ENCODE peak calls at places on chromosomes 2 and 18, in four cellular contexts. V is HL-60, O is K562, X is GM12878. J is an unnamed sample.

GRCh38 chr2:89821455-89821945 is 1130.0 kb downstream of the RPIA start:
- DNase-seq in O (no peak), X (no peak), V (no peak), J (no peak)

GRCh38 chr2:47639469-47639868 is 143.5 kb upstream of the MSH6 start:
- DNase-seq in V (no peak), X (no peak), O (no peak), J (no peak)

GRCh38 chr2:199457147-199458016 is at the start of gene SATB2:
- DNase-seq in X (no peak), O (peak), V (peak), J (peak)

GRCh38 chr2:191043438-191043837 is 29.5 kb upstream of the STAT1 start:
- DNase-seq in X (no peak), O (no peak), V (no peak), J (no peak)

GRCh38 chr18:63291278-63291677 is 28.3 kb downstream of the BCL2 start:
- DNase-seq in O (no peak), V (no peak), X (no peak), J (no peak)

GRCh38 chr2:100056478-100056877 is 85.9 kb downstream of the AFF3 start:
- DNase-seq in O (no peak), V (no peak), X (no peak), J (no peak)

GRCh38 chr2:149040451-149040850 is 2.0 kb downstream of the LYPD6B start:
- DNase-seq in X (no peak), O (peak), V (peak), J (no peak)

GRCh38 chr18:26059357-26059756 is 31.1 kb downstream of the SS18 start:
- DNase-seq in V (no peak), X (no peak), O (no peak), J (no peak)

GRCh38 chr2:28621172-28622100 is 125.6 kb downstream of the PLB1 start:
- DNase-seq in X (no peak), V (peak), O (peak), J (no peak)

GRCh38 chr2:235514627-235515363 is 21.0 kb downstream of the AGAP1 start:
- DNase-seq in V (no peak), O (no peak), X (no peak), J (no peak)
- TF ChIP-seq SPI1 in V (no peak), O (no peak), X (no peak), J (no peak)

DNA sequence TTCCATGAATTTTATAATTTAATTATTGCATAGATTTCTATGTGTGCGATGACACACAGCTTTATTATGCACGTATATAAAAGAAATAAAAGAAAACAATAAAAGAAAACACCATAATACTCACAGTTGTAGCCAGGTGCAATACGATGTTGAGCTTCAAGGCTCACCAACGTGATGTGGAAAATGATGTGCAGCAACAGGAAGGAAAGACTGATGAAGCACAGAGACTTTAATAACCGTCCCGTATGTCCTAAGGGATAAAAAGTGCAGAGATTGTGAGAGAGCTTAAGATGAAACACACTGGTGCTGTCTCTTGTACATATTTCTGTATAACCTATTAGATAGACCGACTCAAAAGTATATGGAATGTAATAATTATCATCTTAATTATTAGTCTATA is 170.0 kb downstream of the PIEZO2 start:
- DNase-seq in O (no peak), V (no peak), X (no peak), J (no peak)
- TF ChIP-seq SPI1 in O (no peak), V (no peak), X (no peak), J (no peak)

GRCh38 chr2:57434429-57434828 is 612.2 kb upstream of the VRK2 start:
- DNase-seq in V (no peak), O (no peak), X (no peak), J (no peak)
- TF ChIP-seq SPI1 in V (no peak), O (no peak), X (no peak), J (no peak)

DNA sequence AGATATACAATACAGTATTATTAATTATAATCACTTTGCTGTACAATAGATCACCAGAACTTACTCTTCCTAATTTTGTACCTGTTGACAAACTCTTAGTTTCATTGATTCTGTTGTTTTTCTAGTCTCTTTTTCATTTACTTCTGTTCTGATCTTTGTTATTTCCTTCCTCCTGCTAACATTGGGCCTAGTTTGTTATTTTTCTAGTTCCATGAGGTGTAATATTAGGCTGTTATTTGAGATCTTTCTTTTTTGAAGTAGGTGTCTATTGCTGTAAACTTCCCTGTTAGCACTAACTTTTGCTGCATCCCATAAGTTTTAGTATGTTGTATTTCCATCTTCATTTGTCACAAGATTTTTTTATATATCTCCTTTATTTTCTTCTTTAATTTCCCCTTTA is 55.1 kb downstream of the LIMS1 start:
- DNase-seq in O (no peak), V (no peak), X (no peak), J (no peak)
- TF ChIP-seq SPI1 in O (no peak), V (no peak), X (no peak), J (no peak)

GRCh38 chr18:70553245-70553960 is 264.6 kb downstream of the SOCS6 start:
- DNase-seq in X (no peak), V (no peak), O (no peak), J (no peak)
- TF ChIP-seq SPI1 in X (no peak), V (no peak), O (no peak), J (no peak)

GRCh38 chr18:10078053-10078452 is 164.2 kb downstream of the VAPA start:
- DNase-seq in X (no peak), O (no peak), V (no peak), J (no peak)

GRCh38 chr18:10085876-10086275 is 172.1 kb downstream of the VAPA start:
- DNase-seq in X (no peak), V (no peak), O (no peak), J (no peak)

GRCh38 chr18:10080372-10080771 is 166.6 kb downstream of the VAPA start:
- DNase-seq in O (no peak), X (no peak), V (no peak), J (no peak)

GRCh38 chr18:10085405-10085804 is 171.6 kb downstream of the VAPA start:
- DNase-seq in V (no peak), O (no peak), X (no peak), J (no peak)

GRCh38 chr18:10081477-10081876 is 167.7 kb downstream of the VAPA start:
- DNase-seq in X (no peak), O (no peak), V (no peak), J (no peak)
- TF ChIP-seq SPI1 in X (no peak), O (no peak), V (no peak), J (no peak)

DNA sequence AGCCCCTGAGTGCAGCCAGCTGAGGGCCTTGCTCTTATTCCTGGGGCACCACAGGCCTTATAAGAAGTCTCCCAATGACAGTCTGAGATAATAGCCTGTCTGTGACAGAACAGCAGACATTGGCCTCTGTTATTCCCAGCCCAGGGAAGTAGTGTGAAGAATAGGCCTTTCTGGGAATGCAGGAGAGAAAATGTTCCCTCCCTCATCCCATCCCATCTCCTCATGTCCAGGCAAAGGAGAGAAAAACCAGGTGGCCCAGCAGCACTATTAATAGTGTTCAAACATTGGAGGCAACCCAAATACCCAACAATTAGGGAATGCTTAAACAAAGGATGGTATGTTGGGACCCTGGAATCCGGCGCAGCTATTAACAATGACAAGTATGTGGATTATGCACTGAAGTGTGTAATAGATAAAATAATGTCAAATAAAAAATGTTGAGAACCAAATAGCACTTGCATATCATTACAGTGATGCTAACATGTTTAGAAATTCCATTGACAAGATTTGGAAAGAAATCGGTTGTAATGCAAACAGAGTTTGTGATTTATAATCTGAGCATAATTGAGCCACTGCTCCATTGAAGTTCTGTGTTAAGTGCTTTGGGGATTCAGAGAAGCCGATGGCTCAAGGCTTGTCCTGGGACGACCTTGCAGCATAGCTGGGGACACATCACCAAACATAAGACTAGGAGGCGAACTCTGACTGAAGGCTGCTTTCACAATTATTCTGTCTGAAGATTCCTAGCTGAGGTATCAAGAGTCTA is 69.3 kb downstream of the LBH start:
- DNase-seq in X (no peak), V (no peak), O (no peak), J (no peak)
- TF ChIP-seq SPI1 in X (no peak), V (no peak), O (no peak), J (no peak)

DNA sequence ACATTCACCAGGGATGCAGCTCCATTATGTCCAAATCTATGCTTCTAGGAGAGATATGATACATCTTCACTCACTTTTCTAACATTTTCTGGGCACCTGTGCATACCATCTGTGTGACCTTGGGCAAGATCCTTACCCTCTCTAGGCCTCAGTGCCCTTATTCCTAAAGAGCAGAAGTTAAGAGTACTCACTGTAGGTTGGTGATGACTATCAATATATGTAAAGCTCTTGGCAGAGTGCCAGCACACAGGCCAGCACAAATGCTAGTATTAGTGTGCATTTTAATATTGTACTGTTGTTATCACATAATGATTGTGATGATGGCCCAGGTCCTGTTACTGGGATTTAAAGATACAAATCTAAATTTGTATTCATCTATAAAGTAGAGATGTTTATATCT is 199.2 kb downstream of the RAD51AP2 start:
- DNase-seq in V (no peak), O (no peak), X (no peak), J (no peak)
- TF ChIP-seq SPI1 in V (no peak), O (no peak), X (no peak), J (no peak)

GRCh38 chr2:202721621-202722020 is 86.9 kb downstream of the FAM117B start:
- DNase-seq in O (no peak), V (no peak), X (no peak), J (no peak)
- TF ChIP-seq SPI1 in O (no peak), V (no peak), X (no peak), J (no peak)